ENCODE peak calls at places on chromosomes 12 and 14, in five cellular contexts. E is renal cortical epithelial cell; B is activated CD4-positive, alpha-beta T cell treated with anti-CD3 and anti-CD28 coated beads, Interleukin-2, amount 50 U/mL, for 4 hours; M is H7; Y is lower leg skin. J is an unnamed sample.

GRCh38 chr12:52980096-52980694 is 26.1 kb upstream of the EIF4B start:
- DNase-seq in B (no peak), E (no peak), M (no peak), Y (no peak), J (no peak)

GRCh38 chr14:50225067-50225973 is 6.1 kb downstream of the SOS2 start:
- DNase-seq in E (peak; percentile 91), M (no peak), Y (no peak), B (no peak), J (peak; percentile 51)

GRCh38 chr12:6262211-6262610 is 48.3 kb upstream of the PLEKHG6 start:
- DNase-seq in Y (no peak), E (no peak), M (no peak), B (no peak), J (no peak)

GRCh38 chr12:51507188-51507587 is 82.6 kb downstream of the SLC4A8 start:
- DNase-seq in E (no peak), B (no peak), Y (no peak), M (no peak), J (no peak)

GRCh38 chr12:68237068-68237467 is 11.5 kb upstream of the IL26 start:
- DNase-seq in E (no peak), Y (no peak), B (no peak), M (no peak), J (no peak)

GRCh38 chr12:65279387-65280112 is 1.1 kb downstream of the MSRB3 start:
- DNase-seq in E (no peak), Y (no peak), M (no peak), B (no peak), J (no peak)

GRCh38 chr12:2013111-2013510 is 8.9 kb upstream of the DCP1B start:
- DNase-seq in M (no peak), Y (no peak), B (no peak), E (no peak), J (no peak)

GRCh38 chr14:22220427-22220826 is 368.6 kb downstream of the DAD1 start:
- DNase-seq in Y (no peak), M (no peak), E (peak; percentile 57), B (no peak), J (peak; percentile 49)

J was measured in bronchial epithelial cell.